ENCODE peak calls at places on chromosomes 13 and 19, in nine cellular contexts. X is naive thymus-derived CD4-positive, alpha-beta T cell; P is HEK293T; R is non-pigmented ciliary epithelial cell; V is stimulated activated CD4-positive, alpha-beta T cell treated with anti-CD3 and anti-CD28 coated beads, TNF-alpha, amount 100 ng/mL, for 24 hours; W is natural killer cell; S is T1000; D is lower lobe of right lung; M is left colon. H is an unnamed sample.

GRCh38 chr13:25886438-25887214 is 165.2 kb downstream of the SHISA2 start:
- DNase-seq in P (no peak), M (no peak), D (no peak), R (peak), S (no peak), X (no peak), V (no peak), W (no peak), H (no peak)

GRCh38 chr13:83325454-83325853 is 556.8 kb downstream of the SLITRK1 start:
- DNase-seq in D (no peak), P (no peak), V (no peak), W (no peak), R (peak), X (no peak), S (no peak), M (no peak), H (no peak)

GRCh38 chr19:5312058-5312457 is 28.6 kb downstream of the PTPRS start:
- DNase-seq in S (no peak), M (no peak), W (no peak), V (no peak), P (no peak), D (no peak), X (no peak), R (no peak), H (no peak)

GRCh38 chr19:15418112-15418587 is 638 bp downstream of the AKAP8L start:
- DNase-seq in M (peak), S (no peak), R (no peak), W (no peak), P (no peak), D (no peak), X (no peak), V (peak), H (no peak)

GRCh38 chr19:5674734-5675133 is 5.6 kb downstream of the MICOS13 start:
- DNase-seq in P (no peak), X (no peak), M (no peak), S (no peak), R (no peak), V (no peak), W (no peak), D (no peak), H (no peak)

GRCh38 chr13:111178417-111178816 is 63.3 kb downstream of the ARHGEF7 start:
- DNase-seq in D (no peak), X (no peak), V (no peak), R (no peak), M (no peak), S (no peak), W (no peak), P (no peak), H (no peak)

GRCh38 chr13:105340061-105340606 is 1195.3 kb downstream of the EFNB2 start:
- DNase-seq in M (no peak), R (no peak), P (no peak), V (no peak), X (no peak), S (no peak), D (no peak), W (no peak), H (no peak)

GRCh38 chr19:21474671-21475181 is 30.7 kb upstream of the ZNF429 start:
- DNase-seq in P (no peak), S (peak), D (peak), M (peak), R (peak), W (peak), V (peak), X (peak), H (peak)

GRCh38 chr19:36136975-36137686 is 2.7 kb upstream of the CAPNS1 start:
- DNase-seq in W (no peak), R (no peak), X (no peak), D (peak), P (no peak), M (peak), V (no peak), S (peak), H (no peak)

GRCh38 chr19:30587869-30588268 is 215.7 kb downstream of the ZNF536 start:
- DNase-seq in X (no peak), V (no peak), P (no peak), S (no peak), R (no peak), M (no peak), D (no peak), W (no peak), H (no peak)

GRCh38 chr19:58279042-58279924 is 528 bp downstream of the ZNF8 start:
- DNase-seq in M (peak), D (peak), X (peak), V (peak), W (no peak), P (peak), R (peak), S (no peak), H (peak)

H was measured in progenitor cell of endocrine pancreas.